ENCODE peak calls at places on chromosome 20, in nine cellular contexts. One of them, this sample, is unnamed.

GRCh38 chr20:40749985-40750506 is 61.0 kb upstream of the MAFB start:
- DNase-seq in posterior vena cava: no peak
- DNase-seq in T-cell: no peak
- DNase-seq in activated naive CD8-positive, alpha-beta T cell treated with anti-CD3 and anti-CD28 coated beads for 36 hours: no peak
- DNase-seq in OCI-LY7: no peak
- DNase-seq in stimulated activated naive CD8-positive, alpha-beta T cell treated with anti-CD3 and anti-CD28 coated beads, Interleukin-15, amount 100 ng/mL, for 72 hours: no peak
- DNase-seq in stimulated activated CD4-positive, alpha-beta T cell treated with anti-CD3 and anti-CD28 coated beads, TNF-alpha, amount 100 ng/mL, for 1 hour: no peak
- DNase-seq in heart right ventricle: no peak
- DNase-seq in ELF-1: no peak
- DNase-seq in this sample: no peak

GRCh38 chr20:5714261-5715041 is 35.8 kb upstream of the SHLD1 start:
- DNase-seq in T-cell: peak
- DNase-seq in posterior vena cava: no peak
- DNase-seq in stimulated activated naive CD8-positive, alpha-beta T cell treated with anti-CD3 and anti-CD28 coated beads, Interleukin-15, amount 100 ng/mL, for 72 hours: peak
- DNase-seq in heart right ventricle: no peak
- DNase-seq in activated naive CD8-positive, alpha-beta T cell treated with anti-CD3 and anti-CD28 coated beads for 36 hours: peak
- DNase-seq in OCI-LY7: peak
- DNase-seq in stimulated activated CD4-positive, alpha-beta T cell treated with anti-CD3 and anti-CD28 coated beads, TNF-alpha, amount 100 ng/mL, for 1 hour: peak
- DNase-seq in ELF-1: no peak
- DNase-seq in this sample: peak

GRCh38 chr20:19993937-19994667 is 23.1 kb upstream of the NAA20 start:
- DNase-seq in OCI-LY7: no peak
- DNase-seq in ELF-1: peak
- DNase-seq in stimulated activated CD4-positive, alpha-beta T cell treated with anti-CD3 and anti-CD28 coated beads, TNF-alpha, amount 100 ng/mL, for 1 hour: no peak
- DNase-seq in T-cell: no peak
- DNase-seq in stimulated activated naive CD8-positive, alpha-beta T cell treated with anti-CD3 and anti-CD28 coated beads, Interleukin-15, amount 100 ng/mL, for 72 hours: no peak
- DNase-seq in posterior vena cava: no peak
- DNase-seq in heart right ventricle: peak
- DNase-seq in activated naive CD8-positive, alpha-beta T cell treated with anti-CD3 and anti-CD28 coated beads for 36 hours: no peak
- DNase-seq in this sample: no peak

GRCh38 chr20:13856356-13856755 is 71.5 kb downstream of the NDUFAF5 start:
- DNase-seq in T-cell: no peak
- DNase-seq in ELF-1: no peak
- DNase-seq in activated naive CD8-positive, alpha-beta T cell treated with anti-CD3 and anti-CD28 coated beads for 36 hours: no peak
- DNase-seq in posterior vena cava: no peak
- DNase-seq in stimulated activated naive CD8-positive, alpha-beta T cell treated with anti-CD3 and anti-CD28 coated beads, Interleukin-15, amount 100 ng/mL, for 72 hours: no peak
- DNase-seq in heart right ventricle: no peak
- DNase-seq in OCI-LY7: no peak
- DNase-seq in stimulated activated CD4-positive, alpha-beta T cell treated with anti-CD3 and anti-CD28 coated beads, TNF-alpha, amount 100 ng/mL, for 1 hour: no peak
- DNase-seq in this sample: no peak

GRCh38 chr20:62120990-62121775 is 1.1 kb upstream of the LSM14B start:
- DNase-seq in stimulated activated naive CD8-positive, alpha-beta T cell treated with anti-CD3 and anti-CD28 coated beads, Interleukin-15, amount 100 ng/mL, for 72 hours: no peak
- DNase-seq in heart right ventricle: no peak
- DNase-seq in OCI-LY7: peak
- DNase-seq in posterior vena cava: peak
- DNase-seq in stimulated activated CD4-positive, alpha-beta T cell treated with anti-CD3 and anti-CD28 coated beads, TNF-alpha, amount 100 ng/mL, for 1 hour: no peak
- DNase-seq in T-cell: no peak
- DNase-seq in activated naive CD8-positive, alpha-beta T cell treated with anti-CD3 and anti-CD28 coated beads for 36 hours: no peak
- DNase-seq in ELF-1: no peak
- DNase-seq in this sample: no peak

GRCh38 chr20:62938105-62938888 is at the start of gene GID8:
- DNase-seq in stimulated activated CD4-positive, alpha-beta T cell treated with anti-CD3 and anti-CD28 coated beads, TNF-alpha, amount 100 ng/mL, for 1 hour: peak
- DNase-seq in heart right ventricle: peak
- DNase-seq in T-cell: no peak
- DNase-seq in OCI-LY7: peak
- DNase-seq in stimulated activated naive CD8-positive, alpha-beta T cell treated with anti-CD3 and anti-CD28 coated beads, Interleukin-15, amount 100 ng/mL, for 72 hours: peak
- DNase-seq in ELF-1: peak
- DNase-seq in posterior vena cava: no peak
- DNase-seq in activated naive CD8-positive, alpha-beta T cell treated with anti-CD3 and anti-CD28 coated beads for 36 hours: peak
- DNase-seq in this sample: peak

GRCh38 chr20:62345681-62346370 is 21.3 kb downstream of the LAMA5 start:
- DNase-seq in OCI-LY7: no peak
- DNase-seq in stimulated activated naive CD8-positive, alpha-beta T cell treated with anti-CD3 and anti-CD28 coated beads, Interleukin-15, amount 100 ng/mL, for 72 hours: no peak
- DNase-seq in posterior vena cava: no peak
- DNase-seq in activated naive CD8-positive, alpha-beta T cell treated with anti-CD3 and anti-CD28 coated beads for 36 hours: no peak
- DNase-seq in ELF-1: no peak
- DNase-seq in stimulated activated CD4-positive, alpha-beta T cell treated with anti-CD3 and anti-CD28 coated beads, TNF-alpha, amount 100 ng/mL, for 1 hour: no peak
- DNase-seq in T-cell: no peak
- DNase-seq in heart right ventricle: peak
- DNase-seq in this sample: no peak

GRCh38 chr20:18702736-18703135 is 110.8 kb upstream of the SCP2D1 start:
- DNase-seq in T-cell: no peak
- DNase-seq in heart right ventricle: peak
- DNase-seq in stimulated activated CD4-positive, alpha-beta T cell treated with anti-CD3 and anti-CD28 coated beads, TNF-alpha, amount 100 ng/mL, for 1 hour: no peak
- DNase-seq in OCI-LY7: no peak
- DNase-seq in activated naive CD8-positive, alpha-beta T cell treated with anti-CD3 and anti-CD28 coated beads for 36 hours: no peak
- DNase-seq in ELF-1: no peak
- DNase-seq in posterior vena cava: no peak
- DNase-seq in stimulated activated naive CD8-positive, alpha-beta T cell treated with anti-CD3 and anti-CD28 coated beads, Interleukin-15, amount 100 ng/mL, for 72 hours: no peak
- DNase-seq in this sample: no peak

GRCh38 chr20:62628691-62629090 is 13.6 kb upstream of the SLCO4A1 start:
- DNase-seq in activated naive CD8-positive, alpha-beta T cell treated with anti-CD3 and anti-CD28 coated beads for 36 hours: no peak
- DNase-seq in T-cell: no peak
- DNase-seq in posterior vena cava: no peak
- DNase-seq in stimulated activated CD4-positive, alpha-beta T cell treated with anti-CD3 and anti-CD28 coated beads, TNF-alpha, amount 100 ng/mL, for 1 hour: no peak
- DNase-seq in ELF-1: peak
- DNase-seq in stimulated activated naive CD8-positive, alpha-beta T cell treated with anti-CD3 and anti-CD28 coated beads, Interleukin-15, amount 100 ng/mL, for 72 hours: no peak
- DNase-seq in heart right ventricle: no peak
- DNase-seq in OCI-LY7: no peak
- DNase-seq in this sample: no peak

GRCh38 chr20:12984863-12985262 is 23.9 kb upstream of the SPTLC3 start:
- DNase-seq in heart right ventricle: no peak
- DNase-seq in stimulated activated CD4-positive, alpha-beta T cell treated with anti-CD3 and anti-CD28 coated beads, TNF-alpha, amount 100 ng/mL, for 1 hour: no peak
- DNase-seq in OCI-LY7: no peak
- DNase-seq in activated naive CD8-positive, alpha-beta T cell treated with anti-CD3 and anti-CD28 coated beads for 36 hours: no peak
- DNase-seq in ELF-1: peak
- DNase-seq in T-cell: no peak
- DNase-seq in posterior vena cava: no peak
- DNase-seq in stimulated activated naive CD8-positive, alpha-beta T cell treated with anti-CD3 and anti-CD28 coated beads, Interleukin-15, amount 100 ng/mL, for 72 hours: no peak
- DNase-seq in this sample: no peak

GRCh38 chr20:44111712-44112335 is 75.2 kb downstream of the JPH2 start:
- DNase-seq in T-cell: no peak
- DNase-seq in posterior vena cava: no peak
- DNase-seq in activated naive CD8-positive, alpha-beta T cell treated with anti-CD3 and anti-CD28 coated beads for 36 hours: no peak
- DNase-seq in heart right ventricle: no peak
- DNase-seq in OCI-LY7: no peak
- DNase-seq in ELF-1: no peak
- DNase-seq in stimulated activated CD4-positive, alpha-beta T cell treated with anti-CD3 and anti-CD28 coated beads, TNF-alpha, amount 100 ng/mL, for 1 hour: no peak
- DNase-seq in stimulated activated naive CD8-positive, alpha-beta T cell treated with anti-CD3 and anti-CD28 coated beads, Interleukin-15, amount 100 ng/mL, for 72 hours: no peak
- DNase-seq in this sample: no peak

GRCh38 chr20:52267418-52267817 is 75.8 kb upstream of the ZFP64 start:
- DNase-seq in stimulated activated naive CD8-positive, alpha-beta T cell treated with anti-CD3 and anti-CD28 coated beads, Interleukin-15, amount 100 ng/mL, for 72 hours: no peak
- DNase-seq in OCI-LY7: no peak
- DNase-seq in posterior vena cava: no peak
- DNase-seq in ELF-1: no peak
- DNase-seq in stimulated activated CD4-positive, alpha-beta T cell treated with anti-CD3 and anti-CD28 coated beads, TNF-alpha, amount 100 ng/mL, for 1 hour: no peak
- DNase-seq in T-cell: no peak
- DNase-seq in activated naive CD8-positive, alpha-beta T cell treated with anti-CD3 and anti-CD28 coated beads for 36 hours: no peak
- DNase-seq in heart right ventricle: no peak
- DNase-seq in this sample: no peak

GRCh38 chr20:62837790-62838458 is 21.1 kb downstream of the COL9A3 start:
- DNase-seq in OCI-LY7: no peak
- DNase-seq in ELF-1: no peak
- DNase-seq in T-cell: no peak
- DNase-seq in activated naive CD8-positive, alpha-beta T cell treated with anti-CD3 and anti-CD28 coated beads for 36 hours: no peak
- DNase-seq in stimulated activated CD4-positive, alpha-beta T cell treated with anti-CD3 and anti-CD28 coated beads, TNF-alpha, amount 100 ng/mL, for 1 hour: no peak
- DNase-seq in stimulated activated naive CD8-positive, alpha-beta T cell treated with anti-CD3 and anti-CD28 coated beads, Interleukin-15, amount 100 ng/mL, for 72 hours: no peak
- DNase-seq in heart right ventricle: peak
- DNase-seq in posterior vena cava: peak
- DNase-seq in this sample: no peak

GRCh38 chr20:50686767-50687266 is 4.5 kb downstream of the RIPOR3 start:
- DNase-seq in heart right ventricle: no peak
- DNase-seq in stimulated activated naive CD8-positive, alpha-beta T cell treated with anti-CD3 and anti-CD28 coated beads, Interleukin-15, amount 100 ng/mL, for 72 hours: no peak
- DNase-seq in T-cell: no peak
- DNase-seq in activated naive CD8-positive, alpha-beta T cell treated with anti-CD3 and anti-CD28 coated beads for 36 hours: no peak
- DNase-seq in posterior vena cava: no peak
- DNase-seq in stimulated activated CD4-positive, alpha-beta T cell treated with anti-CD3 and anti-CD28 coated beads, TNF-alpha, amount 100 ng/mL, for 1 hour: no peak
- DNase-seq in ELF-1: no peak
- DNase-seq in OCI-LY7: no peak
- DNase-seq in this sample: no peak

GRCh38 chr20:19688031-19688806 is 69.8 kb upstream of the RIN2 start:
- DNase-seq in T-cell: no peak
- DNase-seq in ELF-1: peak
- DNase-seq in posterior vena cava: peak
- DNase-seq in stimulated activated naive CD8-positive, alpha-beta T cell treated with anti-CD3 and anti-CD28 coated beads, Interleukin-15, amount 100 ng/mL, for 72 hours: no peak
- DNase-seq in stimulated activated CD4-positive, alpha-beta T cell treated with anti-CD3 and anti-CD28 coated beads, TNF-alpha, amount 100 ng/mL, for 1 hour: no peak
- DNase-seq in activated naive CD8-positive, alpha-beta T cell treated with anti-CD3 and anti-CD28 coated beads for 36 hours: no peak
- DNase-seq in OCI-LY7: no peak
- DNase-seq in heart right ventricle: peak
- DNase-seq in this sample: no peak

GRCh38 chr20:7775072-7775471 is 165.2 kb downstream of the HAO1 start:
- DNase-seq in heart right ventricle: no peak
- DNase-seq in stimulated activated CD4-positive, alpha-beta T cell treated with anti-CD3 and anti-CD28 coated beads, TNF-alpha, amount 100 ng/mL, for 1 hour: no peak
- DNase-seq in activated naive CD8-positive, alpha-beta T cell treated with anti-CD3 and anti-CD28 coated beads for 36 hours: no peak
- DNase-seq in posterior vena cava: no peak
- DNase-seq in T-cell: no peak
- DNase-seq in OCI-LY7: no peak
- DNase-seq in ELF-1: no peak
- DNase-seq in stimulated activated naive CD8-positive, alpha-beta T cell treated with anti-CD3 and anti-CD28 coated beads, Interleukin-15, amount 100 ng/mL, for 72 hours: no peak
- DNase-seq in this sample: no peak

GRCh38 chr20:10065154-10065833 is 30.5 kb downstream of the ANKEF1 start:
- DNase-seq in stimulated activated CD4-positive, alpha-beta T cell treated with anti-CD3 and anti-CD28 coated beads, TNF-alpha, amount 100 ng/mL, for 1 hour: no peak
- DNase-seq in ELF-1: no peak
- DNase-seq in T-cell: no peak
- DNase-seq in OCI-LY7: no peak
- DNase-seq in posterior vena cava: no peak
- DNase-seq in activated naive CD8-positive, alpha-beta T cell treated with anti-CD3 and anti-CD28 coated beads for 36 hours: no peak
- DNase-seq in heart right ventricle: no peak
- DNase-seq in stimulated activated naive CD8-positive, alpha-beta T cell treated with anti-CD3 and anti-CD28 coated beads, Interleukin-15, amount 100 ng/mL, for 72 hours: no peak
- DNase-seq in this sample: no peak

GRCh38 chr20:42204261-42204660 is 586.1 kb upstream of the CHD6 start:
- DNase-seq in T-cell: no peak
- DNase-seq in OCI-LY7: no peak
- DNase-seq in posterior vena cava: no peak
- DNase-seq in heart right ventricle: no peak
- DNase-seq in activated naive CD8-positive, alpha-beta T cell treated with anti-CD3 and anti-CD28 coated beads for 36 hours: no peak
- DNase-seq in stimulated activated naive CD8-positive, alpha-beta T cell treated with anti-CD3 and anti-CD28 coated beads, Interleukin-15, amount 100 ng/mL, for 72 hours: no peak
- DNase-seq in stimulated activated CD4-positive, alpha-beta T cell treated with anti-CD3 and anti-CD28 coated beads, TNF-alpha, amount 100 ng/mL, for 1 hour: no peak
- DNase-seq in ELF-1: no peak
- DNase-seq in this sample: no peak

GRCh38 chr20:38065764-38066375 is 32.3 kb downstream of the RPRD1B start:
- DNase-seq in stimulated activated naive CD8-positive, alpha-beta T cell treated with anti-CD3 and anti-CD28 coated beads, Interleukin-15, amount 100 ng/mL, for 72 hours: no peak
- DNase-seq in T-cell: no peak
- DNase-seq in posterior vena cava: no peak
- DNase-seq in OCI-LY7: no peak
- DNase-seq in activated naive CD8-positive, alpha-beta T cell treated with anti-CD3 and anti-CD28 coated beads for 36 hours: no peak
- DNase-seq in ELF-1: no peak
- DNase-seq in stimulated activated CD4-positive, alpha-beta T cell treated with anti-CD3 and anti-CD28 coated beads, TNF-alpha, amount 100 ng/mL, for 1 hour: no peak
- DNase-seq in heart right ventricle: peak
- DNase-seq in this sample: no peak

GRCh38 chr20:39993737-39994136 is 695.3 kb downstream of the MAFB start:
- DNase-seq in T-cell: no peak
- DNase-seq in activated naive CD8-positive, alpha-beta T cell treated with anti-CD3 and anti-CD28 coated beads for 36 hours: no peak
- DNase-seq in stimulated activated CD4-positive, alpha-beta T cell treated with anti-CD3 and anti-CD28 coated beads, TNF-alpha, amount 100 ng/mL, for 1 hour: no peak
- DNase-seq in OCI-LY7: no peak
- DNase-seq in ELF-1: no peak
- DNase-seq in heart right ventricle: peak
- DNase-seq in stimulated activated naive CD8-positive, alpha-beta T cell treated with anti-CD3 and anti-CD28 coated beads, Interleukin-15, amount 100 ng/mL, for 72 hours: no peak
- DNase-seq in posterior vena cava: no peak
- DNase-seq in this sample: no peak

GRCh38 chr20:10419550-10420133 is 14.4 kb downstream of the MKKS start:
- DNase-seq in OCI-LY7: no peak
- DNase-seq in stimulated activated naive CD8-positive, alpha-beta T cell treated with anti-CD3 and anti-CD28 coated beads, Interleukin-15, amount 100 ng/mL, for 72 hours: no peak
- DNase-seq in heart right ventricle: no peak
- DNase-seq in T-cell: no peak
- DNase-seq in activated naive CD8-positive, alpha-beta T cell treated with anti-CD3 and anti-CD28 coated beads for 36 hours: no peak
- DNase-seq in stimulated activated CD4-positive, alpha-beta T cell treated with anti-CD3 and anti-CD28 coated beads, TNF-alpha, amount 100 ng/mL, for 1 hour: no peak
- DNase-seq in ELF-1: no peak
- DNase-seq in posterior vena cava: no peak
- DNase-seq in this sample: no peak

GRCh38 chr20:48750941-48751620 is 76.7 kb downstream of the PREX1 start:
- DNase-seq in T-cell: peak
- DNase-seq in ELF-1: peak
- DNase-seq in OCI-LY7: peak
- DNase-seq in stimulated activated naive CD8-positive, alpha-beta T cell treated with anti-CD3 and anti-CD28 coated beads, Interleukin-15, amount 100 ng/mL, for 72 hours: no peak
- DNase-seq in activated naive CD8-positive, alpha-beta T cell treated with anti-CD3 and anti-CD28 coated beads for 36 hours: no peak
- DNase-seq in heart right ventricle: peak
- DNase-seq in posterior vena cava: peak
- DNase-seq in stimulated activated CD4-positive, alpha-beta T cell treated with anti-CD3 and anti-CD28 coated beads, TNF-alpha, amount 100 ng/mL, for 1 hour: no peak
- DNase-seq in this sample: peak

GRCh38 chr20:50302463-50303041 is 111.9 kb downstream of the CEBPB start:
- DNase-seq in ELF-1: no peak
- DNase-seq in stimulated activated naive CD8-positive, alpha-beta T cell treated with anti-CD3 and anti-CD28 coated beads, Interleukin-15, amount 100 ng/mL, for 72 hours: no peak
- DNase-seq in stimulated activated CD4-positive, alpha-beta T cell treated with anti-CD3 and anti-CD28 coated beads, TNF-alpha, amount 100 ng/mL, for 1 hour: no peak
- DNase-seq in OCI-LY7: no peak
- DNase-seq in heart right ventricle: no peak
- DNase-seq in posterior vena cava: peak
- DNase-seq in activated naive CD8-positive, alpha-beta T cell treated with anti-CD3 and anti-CD28 coated beads for 36 hours: no peak
- DNase-seq in T-cell: no peak
- DNase-seq in this sample: no peak

GRCh38 chr20:46330072-46330763 is 21.9 kb upstream of the CDH22 start:
- DNase-seq in T-cell: no peak
- DNase-seq in ELF-1: no peak
- DNase-seq in posterior vena cava: no peak
- DNase-seq in OCI-LY7: no peak
- DNase-seq in activated naive CD8-positive, alpha-beta T cell treated with anti-CD3 and anti-CD28 coated beads for 36 hours: no peak
- DNase-seq in stimulated activated naive CD8-positive, alpha-beta T cell treated with anti-CD3 and anti-CD28 coated beads, Interleukin-15, amount 100 ng/mL, for 72 hours: no peak
- DNase-seq in heart right ventricle: no peak
- DNase-seq in stimulated activated CD4-positive, alpha-beta T cell treated with anti-CD3 and anti-CD28 coated beads, TNF-alpha, amount 100 ng/mL, for 1 hour: no peak
- DNase-seq in this sample: no peak

GRCh38 chr20:37397954-37398749 is 52.2 kb downstream of the SRC start:
- DNase-seq in stimulated activated naive CD8-positive, alpha-beta T cell treated with anti-CD3 and anti-CD28 coated beads, Interleukin-15, amount 100 ng/mL, for 72 hours: no peak
- DNase-seq in posterior vena cava: no peak
- DNase-seq in OCI-LY7: no peak
- DNase-seq in ELF-1: no peak
- DNase-seq in stimulated activated CD4-positive, alpha-beta T cell treated with anti-CD3 and anti-CD28 coated beads, TNF-alpha, amount 100 ng/mL, for 1 hour: no peak
- DNase-seq in heart right ventricle: no peak
- DNase-seq in activated naive CD8-positive, alpha-beta T cell treated with anti-CD3 and anti-CD28 coated beads for 36 hours: no peak
- DNase-seq in T-cell: no peak
- DNase-seq in this sample: no peak

GRCh38 chr20:9374480-9374879 is 139.9 kb upstream of the LAMP5 start:
- DNase-seq in stimulated activated naive CD8-positive, alpha-beta T cell treated with anti-CD3 and anti-CD28 coated beads, Interleukin-15, amount 100 ng/mL, for 72 hours: no peak
- DNase-seq in activated naive CD8-positive, alpha-beta T cell treated with anti-CD3 and anti-CD28 coated beads for 36 hours: no peak
- DNase-seq in stimulated activated CD4-positive, alpha-beta T cell treated with anti-CD3 and anti-CD28 coated beads, TNF-alpha, amount 100 ng/mL, for 1 hour: no peak
- DNase-seq in T-cell: no peak
- DNase-seq in OCI-LY7: no peak
- DNase-seq in ELF-1: no peak
- DNase-seq in posterior vena cava: no peak
- DNase-seq in heart right ventricle: no peak
- DNase-seq in this sample: no peak

GRCh38 chr20:9838378-9839295 is at the start of gene PAK5:
- DNase-seq in OCI-LY7: no peak
- DNase-seq in activated naive CD8-positive, alpha-beta T cell treated with anti-CD3 and anti-CD28 coated beads for 36 hours: no peak
- DNase-seq in stimulated activated CD4-positive, alpha-beta T cell treated with anti-CD3 and anti-CD28 coated beads, TNF-alpha, amount 100 ng/mL, for 1 hour: no peak
- DNase-seq in ELF-1: peak
- DNase-seq in T-cell: no peak
- DNase-seq in heart right ventricle: no peak
- DNase-seq in posterior vena cava: no peak
- DNase-seq in stimulated activated naive CD8-positive, alpha-beta T cell treated with anti-CD3 and anti-CD28 coated beads, Interleukin-15, amount 100 ng/mL, for 72 hours: no peak
- DNase-seq in this sample: no peak

GRCh38 chr20:52496191-52496590 is 304.6 kb upstream of the ZFP64 start:
- DNase-seq in stimulated activated CD4-positive, alpha-beta T cell treated with anti-CD3 and anti-CD28 coated beads, TNF-alpha, amount 100 ng/mL, for 1 hour: no peak
- DNase-seq in ELF-1: no peak
- DNase-seq in OCI-LY7: no peak
- DNase-seq in posterior vena cava: no peak
- DNase-seq in heart right ventricle: no peak
- DNase-seq in stimulated activated naive CD8-positive, alpha-beta T cell treated with anti-CD3 and anti-CD28 coated beads, Interleukin-15, amount 100 ng/mL, for 72 hours: no peak
- DNase-seq in T-cell: no peak
- DNase-seq in activated naive CD8-positive, alpha-beta T cell treated with anti-CD3 and anti-CD28 coated beads for 36 hours: no peak
- DNase-seq in this sample: no peak

GRCh38 chr20:46940616-46941015 is 46.0 kb downstream of the EYA2 start:
- DNase-seq in ELF-1: no peak
- DNase-seq in activated naive CD8-positive, alpha-beta T cell treated with anti-CD3 and anti-CD28 coated beads for 36 hours: no peak
- DNase-seq in stimulated activated CD4-positive, alpha-beta T cell treated with anti-CD3 and anti-CD28 coated beads, TNF-alpha, amount 100 ng/mL, for 1 hour: no peak
- DNase-seq in T-cell: no peak
- DNase-seq in OCI-LY7: no peak
- DNase-seq in posterior vena cava: no peak
- DNase-seq in stimulated activated naive CD8-positive, alpha-beta T cell treated with anti-CD3 and anti-CD28 coated beads, Interleukin-15, amount 100 ng/mL, for 72 hours: no peak
- DNase-seq in heart right ventricle: no peak
- DNase-seq in this sample: no peak

GRCh38 chr20:62063981-62064787 is 1.5 kb downstream of the TAF4 start:
- DNase-seq in ELF-1: peak
- DNase-seq in T-cell: no peak
- DNase-seq in OCI-LY7: no peak
- DNase-seq in stimulated activated naive CD8-positive, alpha-beta T cell treated with anti-CD3 and anti-CD28 coated beads, Interleukin-15, amount 100 ng/mL, for 72 hours: no peak
- DNase-seq in activated naive CD8-positive, alpha-beta T cell treated with anti-CD3 and anti-CD28 coated beads for 36 hours: no peak
- DNase-seq in posterior vena cava: peak
- DNase-seq in stimulated activated CD4-positive, alpha-beta T cell treated with anti-CD3 and anti-CD28 coated beads, TNF-alpha, amount 100 ng/mL, for 1 hour: no peak
- DNase-seq in heart right ventricle: peak
- DNase-seq in this sample: no peak

GRCh38 chr20:59645316-59645715 is 41.0 kb downstream of the PHACTR3 start:
- DNase-seq in activated naive CD8-positive, alpha-beta T cell treated with anti-CD3 and anti-CD28 coated beads for 36 hours: no peak
- DNase-seq in heart right ventricle: no peak
- DNase-seq in stimulated activated CD4-positive, alpha-beta T cell treated with anti-CD3 and anti-CD28 coated beads, TNF-alpha, amount 100 ng/mL, for 1 hour: no peak
- DNase-seq in posterior vena cava: no peak
- DNase-seq in OCI-LY7: no peak
- DNase-seq in T-cell: no peak
- DNase-seq in ELF-1: no peak
- DNase-seq in stimulated activated naive CD8-positive, alpha-beta T cell treated with anti-CD3 and anti-CD28 coated beads, Interleukin-15, amount 100 ng/mL, for 72 hours: no peak
- DNase-seq in this sample: no peak

This sample was measured in effector CD4-positive, alpha-beta T cell.